ENCODE peak calls at places on chromosome 3, in seven cellular contexts. M is effector memory CD4-positive, alpha-beta T cell; F is lung; U is ovary; Y is neural progenitor cell; P is A549; G is heart left ventricle. N is an unnamed sample. For H3K4me1, the result is how much of the 10 kb centered on the place peaks cover.

GRCh38 chr3:129795596-129795995 is 97.9 kb downstream of the TMCC1 start:
- DNase-seq in M (no peak), F (no peak), U (no peak), Y (no peak), P (peak), G (no peak), N (no peak)

GRCh38 chr3:37148208-37148607 is 26.2 kb downstream of the LRRFIP2 start:
- DNase-seq in M (no peak), F (no peak), U (no peak), Y (no peak), P (no peak), G (no peak), N (no peak)

GRCh38 chr3:187367561-187368103 is 553 bp upstream of the RTP4 start:
- DNase-seq in M (no peak), F (no peak), U (no peak), Y (no peak), P (no peak), G (no peak), N (no peak)

GRCh38 chr3:27165348-27165747 is 203.8 kb downstream of the NEK10 start:
- DNase-seq in M (no peak), F (no peak), U (no peak), Y (no peak), P (no peak), G (no peak), N (no peak)

GRCh38 chr3:194472290-194472920 is 14.4 kb downstream of the ATP13A3 start:
- DNase-seq in M (no peak), F (no peak), U (no peak), Y (peak), P (peak), G (no peak), N (no peak)

GRCh38 chr3:100210777-100211145 is 50.0 kb upstream of the TBC1D23 start:
- DNase-seq in M (no peak), F (no peak), U (no peak), Y (no peak), P (no peak), G (peak), N (no peak)

GRCh38 chr3:181252626-181253025 is 263.1 kb upstream of the DNAJC19 start:
- DNase-seq in M (no peak), F (no peak), U (no peak), Y (no peak), P (no peak), G (no peak), N (no peak)

GRCh38 chr3:86787091-86787490 is 203.9 kb downstream of the VGLL3 start:
- DNase-seq in M (no peak), F (no peak), U (no peak), Y (no peak), P (peak), G (no peak), N (no peak)

GRCh38 chr3:197216169-197216860 is 82.1 kb downstream of the DLG1 start:
- DNase-seq in M (no peak), F (no peak), U (no peak), Y (no peak), P (peak), G (no peak), N (no peak)

GRCh38 chr3:86416334-86416733 is 574.6 kb downstream of the VGLL3 start:
- DNase-seq in M (no peak), F (no peak), U (no peak), Y (no peak), P (no peak), G (no peak), N (no peak)

GRCh38 chr3:78154521-78155186 is 1114.8 kb downstream of the ROBO2 start:
- DNase-seq in M (no peak), F (no peak), U (no peak), Y (no peak), P (no peak), G (no peak), N (no peak)
- H3K4me3 ChIP-seq in M (no peak), F (no peak), U (no peak), Y (no peak), P (no peak), G (no peak), N (no peak)

GRCh38 chr3:48896991-48897390 is 1.7 kb downstream of the SLC25A20 start:
- DNase-seq in M (no peak), F (no peak), U (peak), Y (no peak), P (no peak), G (no peak), N (no peak)

GRCh38 chr3:48897401-48898376 is 993 bp downstream of the SLC25A20 start:
- DNase-seq in M (no peak), F (no peak), U (no peak), Y (no peak), P (no peak), G (no peak), N (no peak)

GRCh38 chr3:48898383-48899234 is at the start of gene SLC25A20:
- DNase-seq in M (peak), F (peak), U (peak), Y (peak), P (peak), G (peak), N (peak)

DNA sequence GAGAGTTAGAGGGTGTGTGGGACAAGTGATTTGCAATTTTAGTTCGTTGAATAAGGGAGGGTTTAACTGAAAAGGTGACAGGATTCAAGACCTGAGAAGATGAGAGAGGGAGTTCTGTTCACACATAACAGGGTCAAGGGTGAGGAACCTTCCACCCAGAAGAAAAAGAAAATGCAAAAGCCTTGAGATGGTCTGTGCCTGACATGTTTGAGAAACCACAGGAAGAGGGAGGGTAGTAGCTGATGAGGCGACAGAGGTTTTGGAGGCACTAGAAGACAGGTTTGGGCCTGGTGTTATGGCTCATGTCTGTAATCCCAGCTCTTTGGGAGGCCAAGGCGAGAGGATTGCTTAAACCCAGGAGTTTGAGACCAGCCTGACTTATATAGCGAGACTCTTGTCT is 616 bp upstream of the SLC25A20 start:
- DNase-seq in M (peak), F (no peak), U (no peak), Y (no peak), P (no peak), G (no peak), N (no peak)
- H3K27ac ChIP-seq in M (peak), F (peak), U (no peak), Y (no peak), P (peak), G (peak), N (peak)

GRCh38 chr3:13540332-13540995 is 8.5 kb upstream of the FBLN2 start:
- DNase-seq in M (no peak), F (no peak), U (no peak), Y (no peak), P (no peak), G (no peak), N (no peak)

GRCh38 chr3:13537926-13538325 is 11.0 kb upstream of the FBLN2 start:
- DNase-seq in M (no peak), F (no peak), U (no peak), Y (no peak), P (peak), G (no peak), N (no peak)

GRCh38 chr3:13538520-13539284 is 10.2 kb upstream of the FBLN2 start:
- DNase-seq in M (no peak), F (no peak), U (no peak), Y (no peak), P (no peak), G (no peak), N (no peak)

GRCh38 chr3:13539671-13540070 is 9.3 kb upstream of the FBLN2 start:
- DNase-seq in M (no peak), F (no peak), U (no peak), Y (no peak), P (no peak), G (no peak), N (no peak)

GRCh38 chr3:13539285-13539625 is 9.7 kb upstream of the FBLN2 start:
- DNase-seq in M (no peak), F (no peak), U (no peak), Y (no peak), P (no peak), G (no peak), N (no peak)
- H3K4me1 ChIP-seq in M (under half), F (under half), U (under half), Y (under half), P (half or more), G (under half), N (under half)

GRCh38 chr3:141385386-141386079 is 17.2 kb downstream of the ZBTB38 start:
- DNase-seq in M (no peak), F (no peak), U (no peak), Y (no peak), P (no peak), G (no peak), N (no peak)
- H3K4me3 ChIP-seq in M (no peak), F (no peak), U (no peak), Y (no peak), P (no peak), G (peak), N (no peak)

GRCh38 chr3:149992416-149993058 is 21.8 kb upstream of the PFN2 start:
- DNase-seq in M (no peak), F (no peak), U (no peak), Y (no peak), P (no peak), G (no peak), N (no peak)
- H3K27ac ChIP-seq in M (no peak), F (no peak), U (no peak), Y (no peak), P (no peak), G (no peak), N (no peak)

GRCh38 chr3:30352919-30353318 is 253.5 kb upstream of the TGFBR2 start:
- DNase-seq in M (no peak), F (no peak), U (no peak), Y (no peak), P (no peak), G (no peak), N (no peak)

GRCh38 chr3:30354972-30355371 is 251.4 kb upstream of the TGFBR2 start:
- DNase-seq in M (no peak), F (no peak), U (no peak), Y (no peak), P (peak), G (no peak), N (no peak)

GRCh38 chr3:30354513-30354912 is 251.9 kb upstream of the TGFBR2 start:
- DNase-seq in M (no peak), F (no peak), U (peak), Y (no peak), P (no peak), G (peak), N (no peak)

GRCh38 chr3:30355622-30356021 is 250.8 kb upstream of the TGFBR2 start:
- DNase-seq in M (no peak), F (no peak), U (no peak), Y (peak), P (no peak), G (no peak), N (no peak)

GRCh38 chr3:30353711-30354467 is 252.5 kb upstream of the TGFBR2 start:
- DNase-seq in M (peak), F (no peak), U (no peak), Y (no peak), P (no peak), G (no peak), N (no peak)
- H3K4me1 ChIP-seq in M (under half), F (under half), U (under half), Y (under half), P (half or more), G (under half), N (under half)

DNA sequence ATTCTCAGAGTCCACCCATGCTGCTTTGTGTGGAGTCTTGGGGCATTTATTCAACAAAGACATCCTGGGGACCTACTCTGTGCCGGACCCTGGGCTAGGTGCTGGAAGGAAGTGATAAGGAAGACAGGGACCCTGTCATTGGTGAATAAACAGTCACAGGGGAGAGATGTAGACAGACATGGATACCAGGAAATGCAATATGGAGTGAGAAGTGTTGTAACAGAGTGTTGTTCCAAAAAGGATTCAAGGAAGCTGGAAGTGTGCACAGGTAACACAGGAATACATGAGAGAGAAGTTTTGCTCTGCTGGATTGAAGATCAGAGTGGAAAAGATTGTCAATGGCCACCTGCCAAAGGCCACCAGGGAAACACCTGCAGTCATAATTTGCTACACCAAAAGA is 89.0 kb downstream of the PDCD6IP start:
- DNase-seq in M (no peak), F (no peak), U (no peak), Y (no peak), P (no peak), G (no peak), N (no peak)
- H3K4me3 ChIP-seq in M (no peak), F (no peak), U (no peak), Y (no peak), P (no peak), G (no peak), N (no peak)

N was measured in ascending aorta.